ENCODE peak calls at places on chromosomes 3 and 15, in six cellular contexts. One of them, this sample, is unnamed.

GRCh38 chr3:175898194-175898593 is 1039.1 kb downstream of the NAALADL2 start:
- DNase-seq in astrocyte of the spinal cord: no peak
- DNase-seq in AG20443: peak; percentile 18
- DNase-seq in endothelial cell: no peak
- DNase-seq in heart left ventricle: no peak
- DNase-seq in adrenal gland: no peak
- DNase-seq in this sample: no peak

GRCh38 chr15:90598053-90598577 is 68.4 kb downstream of the CRTC3 start:
- DNase-seq in astrocyte of the spinal cord: no peak
- DNase-seq in AG20443: no peak
- DNase-seq in heart left ventricle: peak; percentile 60
- DNase-seq in endothelial cell: no peak
- DNase-seq in adrenal gland: peak; percentile 83
- DNase-seq in this sample: no peak

GRCh38 chr15:65211157-65211982 is at the start of gene CILP:
- DNase-seq in heart left ventricle: peak; percentile 40
- DNase-seq in astrocyte of the spinal cord: peak; percentile 66
- DNase-seq in adrenal gland: no peak
- DNase-seq in endothelial cell: no peak
- DNase-seq in AG20443: peak; percentile 65
- DNase-seq in this sample: no peak

GRCh38 chr3:79878697-79879096 is 110.9 kb upstream of the ROBO1 start:
- DNase-seq in astrocyte of the spinal cord: no peak
- DNase-seq in adrenal gland: no peak
- DNase-seq in heart left ventricle: no peak
- DNase-seq in endothelial cell: no peak
- DNase-seq in AG20443: no peak
- DNase-seq in this sample: no peak

GRCh38 chr3:186807231-186807630 is 949 bp upstream of the RFC4 start:
- DNase-seq in adrenal gland: no peak
- DNase-seq in AG20443: no peak
- DNase-seq in heart left ventricle: no peak
- DNase-seq in astrocyte of the spinal cord: no peak
- DNase-seq in endothelial cell: no peak
- DNase-seq in this sample: no peak

GRCh38 chr3:55000546-55000945 is 72.7 kb upstream of the LRTM1 start:
- DNase-seq in astrocyte of the spinal cord: peak; percentile 94
- DNase-seq in heart left ventricle: no peak
- DNase-seq in adrenal gland: peak; percentile 84
- DNase-seq in AG20443: peak; percentile 91
- DNase-seq in endothelial cell: no peak
- DNase-seq in this sample: peak; percentile 61

GRCh38 chr15:66758844-66759243 is 56.8 kb downstream of the SMAD6 start:
- DNase-seq in heart left ventricle: no peak
- DNase-seq in endothelial cell: no peak
- DNase-seq in AG20443: no peak
- DNase-seq in astrocyte of the spinal cord: no peak
- DNase-seq in adrenal gland: no peak
- DNase-seq in this sample: peak; percentile 45

GRCh38 chr3:103924544-103924943 is 1442.2 kb upstream of the ALCAM start:
- DNase-seq in endothelial cell: no peak
- DNase-seq in heart left ventricle: no peak
- DNase-seq in AG20443: no peak
- DNase-seq in adrenal gland: no peak
- DNase-seq in astrocyte of the spinal cord: no peak
- DNase-seq in this sample: no peak

GRCh38 chr3:34793066-34793465 is 846.3 kb upstream of the ARPP21 start:
- DNase-seq in adrenal gland: no peak
- DNase-seq in heart left ventricle: no peak
- DNase-seq in astrocyte of the spinal cord: no peak
- DNase-seq in endothelial cell: no peak
- DNase-seq in AG20443: no peak
- DNase-seq in this sample: no peak

GRCh38 chr3:156978471-156978961 is 152.4 kb downstream of the LEKR1 start:
- DNase-seq in astrocyte of the spinal cord: peak; percentile 8
- DNase-seq in AG20443: peak; percentile 11
- DNase-seq in heart left ventricle: no peak
- DNase-seq in adrenal gland: no peak
- DNase-seq in endothelial cell: no peak
- DNase-seq in this sample: no peak

GRCh38 chr3:43612439-43612838 is 9.4 kb downstream of the ANO10 start:
- DNase-seq in adrenal gland: no peak
- DNase-seq in endothelial cell: no peak
- DNase-seq in AG20443: no peak
- DNase-seq in heart left ventricle: no peak
- DNase-seq in astrocyte of the spinal cord: no peak
- DNase-seq in this sample: no peak

This sample was measured in foreskin keratinocyte.